ENCODE peak calls at places on chromosomes 7 and 10, in five cellular contexts. H is lower leg skin, D is HFF-Myc, M is astrocyte of the spinal cord, J is IMR-90. S is an unnamed sample.

GRCh38 chr10:126041804-126042231 is 145.5 kb downstream of the FANK1 start:
- DNase-seq in J (peak), D (no peak), H (peak), M (peak), S (peak)

GRCh38 chr10:46308113-46308415 is 21.3 kb downstream of the ANTXRL start:
- DNase-seq in H (no peak), J (no peak), M (no peak), D (no peak), S (no peak)

GRCh38 chr7:29139796-29140195 is 6.5 kb downstream of the CPVL start:
- DNase-seq in M (no peak), J (no peak), H (no peak), D (no peak), S (no peak)

GRCh38 chr7:24197852-24198251 is 86.1 kb upstream of the NPY start:
- DNase-seq in D (no peak), J (no peak), H (no peak), M (no peak), S (no peak)

GRCh38 chr7:51224811-51225581 is 91.6 kb downstream of the COBL start:
- DNase-seq in J (no peak), H (peak), M (no peak), D (no peak), S (no peak)

GRCh38 chr10:80699602-80700039 is 161.9 kb downstream of the SH2D4B start:
- DNase-seq in M (peak), J (peak), H (peak), D (peak), S (peak)

GRCh38 chr10:75350791-75351190 is 50.8 kb downstream of the ZNF503 start:
- DNase-seq in M (peak), D (no peak), H (no peak), J (peak), S (no peak)

GRCh38 chr7:148819697-148820332 is 64.3 kb downstream of the EZH2 start:
- DNase-seq in D (no peak), H (no peak), M (peak), J (peak), S (no peak)

GRCh38 chr10:17144757-17145156 is 15.1 kb upstream of the CUBN start:
- DNase-seq in J (peak), D (peak), H (no peak), M (peak), S (no peak)

GRCh38 chr10:5587151-5588079 is 62.7 kb downstream of the CALML3 start:
- DNase-seq in D (no peak), J (no peak), M (no peak), H (no peak), S (no peak)

GRCh38 chr7:101518348-101518747 is 110.7 kb downstream of the MYL10 start:
- DNase-seq in J (peak), H (no peak), D (no peak), M (peak), S (no peak)

GRCh38 chr10:31697271-31698168 is 231.1 kb downstream of the ARHGAP12 start:
- DNase-seq in D (peak), J (peak), M (peak), H (peak), S (peak)

GRCh38 chr10:63711866-63712716 is 190.9 kb downstream of the REEP3 start:
- DNase-seq in D (peak), M (peak), J (peak), H (peak), S (peak)

GRCh38 chr10:59970396-59971368 is 64.3 kb upstream of the CCDC6 start:
- DNase-seq in H (no peak), D (no peak), M (no peak), J (no peak), S (no peak)

GRCh38 chr10:24706479-24707118 is 17.1 kb downstream of the ARHGAP21 start:
- DNase-seq in J (peak), D (peak), M (peak), H (no peak), S (peak)

GRCh38 chr10:16644146-16644545 is 122.5 kb upstream of the C1QL3 start:
- DNase-seq in J (peak), H (no peak), D (peak), M (peak), S (no peak)

GRCh38 chr10:117216611-117217195 is 19.4 kb downstream of the KCNK18 start:
- DNase-seq in H (peak), M (peak), J (peak), D (peak), S (peak)

GRCh38 chr7:31058122-31058521 is 6.0 kb downstream of the ADCYAP1R1 start:
- DNase-seq in J (peak), H (no peak), M (no peak), D (no peak), S (no peak)

GRCh38 chr7:131578602-131579001 is 22.2 kb upstream of the PODXL start:
- DNase-seq in H (no peak), D (no peak), J (no peak), M (no peak), S (no peak)

GRCh38 chr10:99834410-99834809 is 52.0 kb downstream of the ABCC2 start:
- DNase-seq in M (peak), D (peak), J (peak), H (no peak), S (no peak)

GRCh38 chr7:77453531-77453930 is 37.4 kb upstream of the GSAP start:
- DNase-seq in J (peak), M (peak), H (no peak), D (no peak), S (no peak)

GRCh38 chr10:21617267-21617666 is 83.2 kb downstream of the MLLT10 start:
- DNase-seq in M (no peak), H (no peak), J (no peak), D (no peak), S (no peak)

GRCh38 chr7:2734084-2734601 is 46.1 kb downstream of the AMZ1 start:
- DNase-seq in M (no peak), D (no peak), J (no peak), H (peak), S (no peak)

GRCh38 chr7:1105189-1105588 is 17.3 kb downstream of the GPER1 start:
- DNase-seq in M (no peak), H (no peak), J (no peak), D (no peak), S (no peak)

GRCh38 chr10:79342295-79342761 is 4.9 kb upstream of the PPIF start:
- DNase-seq in J (no peak), D (no peak), M (no peak), H (peak), S (no peak)

GRCh38 chr7:106793015-106793651 is 71.9 kb upstream of the PIK3CG start:
- DNase-seq in D (no peak), M (peak), J (peak), H (no peak), S (no peak)

GRCh38 chr7:22332481-22332880 is 24.5 kb downstream of the RAPGEF5 start:
- DNase-seq in H (no peak), D (no peak), M (no peak), J (no peak), S (no peak)

GRCh38 chr10:33334170-33334838 is at the start of gene NRP1:
- DNase-seq in J (no peak), D (no peak), H (no peak), M (no peak), S (no peak)

GRCh38 chr7:158568974-158569857 is 18.4 kb downstream of the PTPRN2 start:
- DNase-seq in H (no peak), M (no peak), D (no peak), J (no peak), S (no peak)

GRCh38 chr7:100682228-100682741 is 8.7 kb downstream of the GNB2 start:
- DNase-seq in M (peak), D (no peak), J (peak), H (peak), S (no peak)

GRCh38 chr7:5831196-5831595 is 49.4 kb upstream of the OCM start:
- DNase-seq in H (no peak), M (no peak), D (peak), J (peak), S (peak)

GRCh38 chr7:134696261-134696660 is 49.6 kb downstream of the BPGM start:
- DNase-seq in J (no peak), M (no peak), H (no peak), D (no peak), S (no peak)

GRCh38 chr7:151396328-151396970 is 13.4 kb downstream of the WDR86 start:
- DNase-seq in H (no peak), M (no peak), D (no peak), J (no peak), S (no peak)

GRCh38 chr10:110355181-110355831 is 50.6 kb upstream of the SMNDC1 start:
- DNase-seq in J (no peak), H (no peak), M (no peak), D (no peak), S (no peak)
- H3K4me3 ChIP-seq in J (no peak), H (no peak), M (no peak), D (no peak), S (no peak)

DNA sequence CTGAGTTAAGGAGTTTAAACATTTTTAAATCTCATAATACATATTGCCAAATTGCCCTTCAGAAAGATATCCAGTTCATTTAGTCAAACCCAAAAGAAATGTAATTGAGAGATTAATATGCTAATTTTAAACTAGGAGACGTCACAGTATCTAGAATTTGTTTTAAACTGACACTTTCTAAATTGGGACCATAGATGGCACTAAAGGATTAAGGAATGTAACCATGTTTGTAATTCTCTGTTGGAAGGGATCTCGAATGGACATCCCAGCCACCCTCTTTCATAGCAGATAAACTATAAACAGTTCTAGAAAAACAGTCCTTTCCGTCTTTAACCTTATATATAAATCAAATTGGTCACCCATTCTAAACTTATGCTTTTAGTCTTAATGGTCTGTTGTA is 30.0 kb upstream of the SAMD9L start:
- DNase-seq in M (no peak), J (peak), D (no peak), H (no peak), S (no peak)
- TF ChIP-seq CTCF in M (no peak), J (peak), D (no peak), H (no peak), S (peak)

DNA sequence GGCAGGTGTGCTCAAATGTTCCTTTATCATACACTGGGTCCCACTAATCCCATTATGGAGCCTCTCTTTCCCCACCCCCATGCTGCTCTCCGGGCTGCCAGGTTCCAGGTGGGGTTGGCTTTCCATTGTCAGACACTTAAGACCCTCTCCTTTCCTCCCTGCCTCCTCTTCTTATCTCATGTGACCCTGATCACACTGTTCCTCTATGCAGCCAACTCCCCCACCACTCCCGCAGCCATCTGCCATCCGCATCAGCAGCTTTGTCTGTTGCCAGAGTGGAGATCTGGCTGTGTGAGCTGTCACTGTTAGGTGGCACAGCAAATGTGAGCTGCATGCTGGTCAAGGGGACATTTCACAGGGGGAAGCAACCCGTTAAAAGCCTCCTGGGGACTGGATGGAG is 391.4 kb downstream of the TNS3 start:
- DNase-seq in J (no peak), M (no peak), D (no peak), H (no peak), S (peak)
- H3K4me3 ChIP-seq in J (no peak), M (no peak), D (no peak), H (no peak), S (no peak)

GRCh38 chr7:95169678-95170077 is 154.7 kb downstream of the PON1 start:
- DNase-seq in M (no peak), D (no peak), H (no peak), J (no peak), S (no peak)

DNA sequence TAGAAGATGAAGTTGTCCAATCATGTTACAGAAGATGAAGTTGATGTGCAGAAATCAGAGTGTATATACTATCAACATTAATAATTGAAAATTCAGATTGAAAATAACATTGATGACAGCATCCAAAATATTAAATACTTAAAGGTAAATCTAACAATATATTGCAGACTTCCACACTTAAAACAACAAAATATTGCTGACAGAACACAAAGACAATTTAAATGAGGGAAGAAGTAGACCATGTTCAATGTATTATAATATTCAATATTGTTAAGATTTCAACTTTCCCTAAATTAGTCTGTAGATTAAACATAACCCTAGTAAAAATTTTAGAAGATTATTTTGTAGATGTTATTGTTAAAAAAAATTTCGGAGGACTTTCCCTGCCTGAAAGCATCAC is 151.9 kb downstream of the PON1 start:
- DNase-seq in D (no peak), M (no peak), J (no peak), H (no peak), S (no peak)
- TF ChIP-seq CTCF in D (no peak), M (no peak), J (no peak), H (no peak), S (no peak)

GRCh38 chr10:13526952-13527863 is 1.6 kb downstream of the BEND7 start:
- DNase-seq in H (no peak), M (peak), J (peak), D (no peak), S (no peak)
- H3K4me3 ChIP-seq in H (no peak), M (peak), J (peak), D (peak), S (no peak)

GRCh38 chr7:45902820-45903219 is 14.5 kb downstream of the IGFBP1 start:
- DNase-seq in D (no peak), H (no peak), M (no peak), J (no peak), S (no peak)
- TF ChIP-seq CTCF in D (no peak), H (no peak), M (no peak), J (no peak), S (no peak)

GRCh38 chr7:8175929-8176369 is 86.0 kb downstream of the ICA1 start:
- DNase-seq in H (no peak), J (no peak), D (no peak), M (no peak), S (no peak)
- H3K4me3 ChIP-seq in H (no peak), J (no peak), D (no peak), M (no peak), S (no peak)